ENCODE peak calls at places on chromosomes 12 and 14, in eight cellular contexts. O is activated CD4-positive, alpha-beta T cell treated with anti-CD3 and anti-CD28 coated beads, Interleukin-2, amount 50 U/mL, for 1 hour; I is stimulated activated CD4-positive, alpha-beta T cell treated with anti-CD3 and anti-CD28 coated beads, Interleukin-4, amount 100 ng/mL, for 4 hours; J is breast epithelium; C is activated T-cell treated with anti-CD3 and anti-CD28 coated beads for 1 hour; W is posterior vena cava; F is foreskin keratinocyte; H is endothelial cell. N is an unnamed sample.

GRCh38 chr12:94644622-94645021 is 5.7 kb downstream of the TMCC3 start:
- DNase-seq in O (no peak), I (no peak), J (no peak), C (no peak), W (no peak), F (peak), H (no peak), N (no peak)

GRCh38 chr14:73720636-73721035 is 6.5 kb upstream of the PNMA1 start:
- DNase-seq in O (no peak), I (no peak), J (no peak), C (no peak), W (no peak), F (no peak), H (no peak), N (no peak)

GRCh38 chr14:60637490-60638452 is 11.5 kb downstream of the SIX1 start:
- DNase-seq in O (no peak), I (no peak), J (no peak), C (no peak), W (no peak), F (no peak), H (peak), N (no peak)

GRCh38 chr12:106138279-106138645 is 492 bp downstream of the NUAK1 start:
- DNase-seq in O (no peak), I (no peak), J (no peak), C (no peak), W (no peak), F (no peak), H (no peak), N (no peak)

GRCh38 chr14:32426028-32426427 is 96.9 kb downstream of the AKAP6 start:
- DNase-seq in O (no peak), I (no peak), J (no peak), C (no peak), W (no peak), F (no peak), H (no peak), N (no peak)

GRCh38 chr12:103680591-103681065 is 93.6 kb downstream of the STAB2 start:
- DNase-seq in O (no peak), I (no peak), J (no peak), C (no peak), W (peak), F (no peak), H (no peak), N (no peak)

GRCh38 chr14:23578560-23579310 is at the start of gene JPH4:
- DNase-seq in O (no peak), I (no peak), J (no peak), C (no peak), W (peak), F (no peak), H (no peak), N (no peak)

GRCh38 chr14:55120466-55121144 is 8.4 kb upstream of the LGALS3 start:
- DNase-seq in O (no peak), I (no peak), J (no peak), C (no peak), W (no peak), F (no peak), H (no peak), N (no peak)

GRCh38 chr14:65238456-65238855 is 136.1 kb upstream of the MAX start:
- DNase-seq in O (no peak), I (no peak), J (no peak), C (no peak), W (no peak), F (peak), H (no peak), N (no peak)

GRCh38 chr12:3972576-3972975 is 99.4 kb upstream of the PARP11 start:
- DNase-seq in O (no peak), I (no peak), J (no peak), C (no peak), W (no peak), F (no peak), H (no peak), N (peak)

GRCh38 chr12:115240251-115240650 is 556.3 kb upstream of the TBX3 start:
- DNase-seq in O (no peak), I (no peak), J (no peak), C (no peak), W (no peak), F (no peak), H (no peak), N (no peak)

GRCh38 chr14:74855021-74855420 is 20.9 kb downstream of the PROX2 start:
- DNase-seq in O (no peak), I (no peak), J (no peak), C (no peak), W (no peak), F (no peak), H (no peak), N (no peak)

GRCh38 chr12:30820406-30820946 is 65.7 kb upstream of the CAPRIN2 start:
- DNase-seq in O (no peak), I (no peak), J (no peak), C (no peak), W (no peak), F (peak), H (no peak), N (no peak)

GRCh38 chr12:164207-164606 is 49.8 kb downstream of the SLC6A12 start:
- DNase-seq in O (no peak), I (no peak), J (no peak), C (no peak), W (no peak), F (no peak), H (no peak), N (no peak)

GRCh38 chr12:52976574-52977071 is 27.7 kb downstream of the KRT18 start:
- DNase-seq in O (no peak), I (no peak), J (no peak), C (no peak), W (no peak), F (no peak), H (no peak), N (no peak)

GRCh38 chr12:92570056-92570753 is 132.6 kb upstream of the PLEKHG7 start:
- DNase-seq in O (peak), I (peak), J (peak), C (peak), W (no peak), F (peak), H (peak), N (peak)

GRCh38 chr14:31391473-31391872 is 28.9 kb downstream of the HEATR5A start:
- DNase-seq in O (no peak), I (no peak), J (no peak), C (no peak), W (no peak), F (no peak), H (no peak), N (no peak)

GRCh38 chr12:78863482-78864427 is 819 bp upstream of the SYT1 start:
- DNase-seq in O (no peak), I (no peak), J (peak), C (no peak), W (peak), F (peak), H (peak), N (no peak)

GRCh38 chr12:32446306-32447119 is 47.2 kb downstream of the FGD4 start:
- DNase-seq in O (no peak), I (no peak), J (no peak), C (no peak), W (no peak), F (no peak), H (peak), N (no peak)

GRCh38 chr12:57182918-57183575 is 33.5 kb upstream of the NXPH4 start:
- DNase-seq in O (peak), I (peak), J (peak), C (peak), W (no peak), F (peak), H (peak), N (peak)

GRCh38 chr14:74964787-74965769 is 9.7 kb upstream of the PGF start:
- DNase-seq in O (no peak), I (no peak), J (no peak), C (no peak), W (peak), F (no peak), H (no peak), N (no peak)

GRCh38 chr14:59032821-59033220 is 155.6 kb upstream of the DAAM1 start:
- DNase-seq in O (no peak), I (no peak), J (no peak), C (no peak), W (no peak), F (no peak), H (no peak), N (no peak)

GRCh38 chr14:65210118-65210826 is 108.0 kb upstream of the MAX start:
- DNase-seq in O (no peak), I (no peak), J (no peak), C (no peak), W (no peak), F (no peak), H (no peak), N (no peak)

GRCh38 chr14:69803753-69804152 is 6.7 kb upstream of the SLC10A1 start:
- DNase-seq in O (no peak), I (no peak), J (no peak), C (no peak), W (no peak), F (no peak), H (no peak), N (no peak)

GRCh38 chr12:124232654-124232987 is 62.3 kb upstream of the RFLNA start:
- DNase-seq in O (no peak), I (no peak), J (no peak), C (no peak), W (no peak), F (no peak), H (no peak), N (no peak)

GRCh38 chr12:2535583-2536187 is 259.1 kb upstream of the FKBP4 start:
- DNase-seq in O (no peak), I (no peak), J (no peak), C (no peak), W (no peak), F (no peak), H (no peak), N (no peak)

GRCh38 chr14:41295734-41296133 is 310.9 kb upstream of the LRFN5 start:
- DNase-seq in O (no peak), I (no peak), J (no peak), C (no peak), W (no peak), F (no peak), H (no peak), N (no peak)

GRCh38 chr12:26524862-26525465 is 308.0 kb downstream of the ITPR2 start:
- DNase-seq in O (no peak), I (no peak), J (no peak), C (no peak), W (no peak), F (peak), H (no peak), N (no peak)

GRCh38 chr14:99415496-99416281 is 65.0 kb downstream of the SETD3 start:
- DNase-seq in O (peak), I (peak), J (no peak), C (peak), W (no peak), F (peak), H (peak), N (peak)

GRCh38 chr14:75831971-75832370 is 149.8 kb downstream of the TGFB3 start:
- DNase-seq in O (no peak), I (no peak), J (peak), C (no peak), W (no peak), F (peak), H (no peak), N (no peak)

GRCh38 chr14:76784881-76785280 is 23.6 kb downstream of the VASH1 start:
- DNase-seq in O (peak), I (peak), J (peak), C (peak), W (peak), F (peak), H (peak), N (peak)

GRCh38 chr14:100165376-100165775 is 5.9 kb upstream of the DEGS2 start:
- DNase-seq in O (no peak), I (no peak), J (no peak), C (no peak), W (no peak), F (no peak), H (no peak), N (no peak)

GRCh38 chr14:72451081-72451972 is 442.6 kb downstream of the DPF3 start:
- DNase-seq in O (peak), I (peak), J (no peak), C (peak), W (no peak), F (no peak), H (peak), N (peak)

GRCh38 chr14:89240414-89240813 is 176.6 kb downstream of the FOXN3 start:
- DNase-seq in O (no peak), I (no peak), J (no peak), C (no peak), W (no peak), F (peak), H (no peak), N (no peak)

GRCh38 chr12:2177751-2178150 is 125.0 kb downstream of the CACNA1C start:
- DNase-seq in O (no peak), I (no peak), J (no peak), C (no peak), W (no peak), F (no peak), H (no peak), N (no peak)

GRCh38 chr12:7141351-7142005 is 11.3 kb downstream of the CLSTN3 start:
- DNase-seq in O (no peak), I (no peak), J (no peak), C (no peak), W (no peak), F (no peak), H (no peak), N (no peak)

GRCh38 chr14:34742509-34743115 is 28.2 kb upstream of the CFL2 start:
- DNase-seq in O (no peak), I (no peak), J (no peak), C (no peak), W (no peak), F (no peak), H (no peak), N (no peak)

GRCh38 chr12:99906786-99907185 is 78.0 kb downstream of the ANKS1B start:
- DNase-seq in O (no peak), I (no peak), J (no peak), C (no peak), W (no peak), F (no peak), H (no peak), N (no peak)

GRCh38 chr14:24273422-24273998 is 2.1 kb upstream of the RABGGTA start:
- DNase-seq in O (no peak), I (no peak), J (no peak), C (no peak), W (no peak), F (peak), H (no peak), N (no peak)